ENCODE peak calls at places on chromosomes 3 and 15, in five cellular contexts. N, F, C, J and H are unnamed samples.

GRCh38 chr3:184417619-184418327 is 37.9 kb downstream of the CHRD start:
- DNase-seq in N (peak; percentile 81), J (peak; percentile 43), C (peak; percentile 22), F (peak; percentile 22), H (peak; percentile 67)

GRCh38 chr15:68316061-68316804 is 38.7 kb downstream of the FEM1B start:
- DNase-seq in N (no peak), J (no peak), C (no peak), F (no peak), H (no peak)

GRCh38 chr3:56783644-56784451 is 17.9 kb downstream of the ARHGEF3 start:
- DNase-seq in J (peak; percentile 91), F (no peak), C (no peak), N (no peak), H (peak; percentile 84)

GRCh38 chr15:95148183-95148582 is 916.8 kb downstream of the MCTP2 start:
- DNase-seq in F (no peak), C (no peak), J (no peak), N (no peak), H (no peak)

GRCh38 chr3:100041328-100041749 is 73.0 kb downstream of the FILIP1L start:
- DNase-seq in C (peak; percentile 95), J (peak; percentile 92), N (no peak), F (no peak), H (no peak)

GRCh38 chr15:68774521-68775293 is 46.0 kb downstream of the ANP32A start:
- DNase-seq in N (peak; percentile 52), F (no peak), C (no peak), J (peak; percentile 29), H (no peak)

GRCh38 chr15:70374096-70374495 is 276.4 kb upstream of the TLE3 start:
- DNase-seq in F (no peak), C (no peak), N (no peak), J (no peak), H (no peak)

GRCh38 chr3:8318002-8318649 is 183.5 kb upstream of the LMCD1 start:
- DNase-seq in F (no peak), N (no peak), C (no peak), J (peak; percentile 50), H (no peak)

GRCh38 chr3:57597973-57598351 is 818 bp upstream of the ARF4 start:
- DNase-seq in N (no peak), J (peak; percentile 57), C (no peak), F (no peak), H (no peak)

GRCh38 chr3:49712166-49712565 is 7.3 kb downstream of the AMIGO3 start:
- DNase-seq in F (no peak), N (no peak), C (no peak), J (no peak), H (no peak)

GRCh38 chr3:117695871-117696270 is 986.3 kb downstream of the TUSC7 start:
- DNase-seq in F (no peak), J (no peak), N (no peak), C (no peak), H (no peak)

GRCh38 chr3:14652-15051 is 181.9 kb upstream of the CHL1 start:
- DNase-seq in N (no peak), C (no peak), F (no peak), J (no peak), H (no peak)

GRCh38 chr3:193805448-193805847 is 212.4 kb downstream of the OPA1 start:
- DNase-seq in J (peak; percentile 98), N (peak; percentile 67), F (peak; percentile 46), C (peak; percentile 78), H (no peak)

GRCh38 chr15:37585966-37586656 is 348.3 kb upstream of the TMCO5A start:
- DNase-seq in J (peak; percentile 93), N (no peak), C (no peak), F (no peak), H (no peak)

GRCh38 chr3:85838921-85839320 is 880.1 kb downstream of the CADM2 start:
- DNase-seq in J (no peak), C (no peak), N (no peak), F (no peak), H (no peak)

GRCh38 chr3:66763294-66763693 is 234.8 kb upstream of the KBTBD8 start:
- DNase-seq in J (peak; percentile 6), N (no peak), F (no peak), C (no peak), H (no peak)

GRCh38 chr3:24401090-24401810 is 93.4 kb downstream of the THRB start:
- DNase-seq in N (no peak), F (no peak), C (no peak), J (no peak), H (no peak)

GRCh38 chr3:172524611-172525010 is 1.4 kb upstream of the TNFSF10 start:
- DNase-seq in N (no peak), J (peak; percentile 83), F (no peak), C (no peak), H (no peak)

GRCh38 chr15:69762373-69763148 is 309.9 kb downstream of the RPLP1 start:
- DNase-seq in F (no peak), J (no peak), C (no peak), N (no peak), H (no peak)

GRCh38 chr3:13135811-13136321 is 62.6 kb upstream of the IQSEC1 start:
- DNase-seq in N (no peak), F (no peak), C (no peak), J (no peak), H (no peak)

GRCh38 chr15:71431345-71432336 is 316.4 kb downstream of the THSD4 start:
- DNase-seq in J (no peak), F (no peak), C (no peak), N (no peak), H (no peak)

GRCh38 chr15:40449275-40449674 is 8.5 kb downstream of the BAHD1 start:
- DNase-seq in N (no peak), F (no peak), J (peak; percentile 43), C (no peak), H (no peak)

GRCh38 chr3:100089802-100090668 is 24.3 kb downstream of the FILIP1L start:
- DNase-seq in F (no peak), J (peak; percentile 70), N (no peak), C (no peak), H (no peak)

GRCh38 chr3:196650740-196651311 is 11.3 kb downstream of the NRROS start:
- DNase-seq in F (no peak), C (peak; percentile 79), J (peak; percentile 98), N (no peak), H (no peak)

GRCh38 chr3:156246939-156247725 is 126.8 kb downstream of the KCNAB1 start:
- DNase-seq in F (no peak), C (no peak), J (peak; percentile 73), N (no peak), H (no peak)

GRCh38 chr3:110341047-110341446 is 730.6 kb upstream of the NECTIN3 start:
- DNase-seq in C (no peak), F (no peak), J (peak; percentile 51), N (no peak), H (no peak)

GRCh38 chr3:110344897-110345767 is 726.5 kb upstream of the NECTIN3 start:
- DNase-seq in N (no peak), J (peak; percentile 53), C (no peak), F (no peak), H (no peak)

GRCh38 chr3:110343376-110343775 is 728.2 kb upstream of the NECTIN3 start:
- DNase-seq in C (no peak), F (no peak), N (no peak), J (peak; percentile 67), H (no peak)

GRCh38 chr3:110344487-110344886 is 727.1 kb upstream of the NECTIN3 start:
- DNase-seq in J (no peak), C (no peak), F (no peak), N (no peak), H (no peak)

GRCh38 chr3:110343945-110344344 is 727.7 kb upstream of the NECTIN3 start:
- DNase-seq in J (peak; percentile 21), N (no peak), F (no peak), C (no peak), H (no peak)
- H3K27ac ChIP-seq in J (no peak overlapping the region), N (no peak overlapping the region), F (no peak overlapping the region), C (no peak overlapping the region), H (no peak overlapping the region)

DNA sequence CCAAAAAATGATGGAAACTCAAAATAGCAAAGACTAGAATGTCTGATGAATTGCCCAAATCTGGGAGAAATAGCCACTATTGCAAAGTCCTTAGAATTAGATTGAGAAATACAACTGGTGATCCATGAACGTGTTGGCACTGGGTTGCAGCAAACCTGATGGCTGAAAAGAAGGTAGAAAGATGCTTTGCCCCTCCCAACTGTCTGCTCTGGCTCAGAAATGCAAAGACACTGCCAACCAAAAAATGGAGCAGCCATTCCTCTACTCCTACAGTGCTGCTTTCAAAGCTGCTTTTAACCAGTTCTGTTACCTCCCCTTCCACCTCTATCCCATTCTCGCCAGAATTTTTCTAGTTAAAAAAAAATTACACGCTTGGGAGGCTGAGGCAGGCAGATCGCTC is 60.7 kb downstream of the CPA3 start:
- DNase-seq in J (no peak), N (no peak), F (no peak), C (no peak), H (no peak)
- H3K4me3 ChIP-seq in J (no peak overlapping the region), N (no peak overlapping the region), F (no peak overlapping the region), C (no peak overlapping the region), H (no peak overlapping the region)

DNA sequence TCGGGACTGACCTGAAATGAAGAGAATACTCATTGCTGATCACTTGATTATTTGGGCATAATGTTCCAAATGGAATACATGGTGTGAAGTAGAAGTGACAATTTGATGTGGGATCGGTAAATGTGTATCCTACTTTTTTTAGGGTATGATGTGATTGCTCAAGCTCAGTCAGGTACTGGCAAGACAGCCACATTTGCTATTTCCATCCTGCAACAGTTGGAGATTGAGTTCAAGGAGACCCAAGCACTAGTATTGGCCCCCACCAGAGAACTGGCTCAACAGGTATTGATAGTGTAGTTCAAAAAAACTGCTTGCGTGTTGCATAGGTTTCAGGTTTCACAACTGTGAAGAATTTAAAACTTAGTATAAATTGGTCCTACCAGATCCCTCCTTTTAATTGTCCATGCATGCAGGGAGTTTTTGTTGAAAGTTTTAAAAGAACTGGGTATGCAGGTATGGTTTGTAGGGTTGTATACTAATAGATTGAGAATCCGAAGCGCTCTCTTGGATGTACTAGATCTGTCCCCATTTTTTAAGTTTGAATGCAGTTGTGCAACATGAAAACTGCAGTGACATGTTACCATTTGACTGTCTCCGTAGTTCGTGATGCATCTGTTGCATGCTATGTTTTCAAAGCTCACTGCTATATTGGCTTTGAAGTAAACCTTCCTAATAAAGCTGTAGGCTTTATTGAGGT is 1.6 kb downstream of the EIF4A2 start:
- DNase-seq in C (no peak), N (no peak), J (no peak), F (no peak), H (no peak)
- H3K27ac ChIP-seq in C (peak overlapping the region; percentile 100), N (no peak overlapping the region), J (peak overlapping the region; percentile 97), F (peak overlapping the region; percentile 99), H (peak overlapping the region; percentile 98)

GRCh38 chr15:92797168-92798052 is 102.7 kb upstream of the CHD2 start:
- DNase-seq in C (no peak), J (peak; percentile 64), F (no peak), N (no peak), H (peak; percentile 79)
- H3K4me3 ChIP-seq in C (no peak overlapping the region), J (no peak overlapping the region), F (no peak overlapping the region), N (no peak overlapping the region), H (no peak overlapping the region)

GRCh38 chr15:99137111-99137546 is 32.2 kb downstream of the SYNM start:
- DNase-seq in N (no peak), F (no peak), C (no peak), J (no peak), H (no peak)

GRCh38 chr15:99138491-99138982 is 33.7 kb downstream of the SYNM start:
- DNase-seq in F (no peak), J (no peak), N (no peak), C (no peak), H (no peak)

GRCh38 chr15:99135194-99135593 is 30.3 kb downstream of the SYNM start:
- DNase-seq in N (no peak), F (no peak), C (peak; percentile 25), J (no peak), H (no peak)

GRCh38 chr15:99139276-99139675 is 34.4 kb downstream of the SYNM start:
- DNase-seq in F (no peak), N (no peak), J (no peak), C (no peak), H (no peak)

GRCh38 chr15:99137877-99138276 is 33.0 kb downstream of the SYNM start:
- DNase-seq in C (no peak), F (no peak), N (no peak), J (no peak), H (no peak)
- H3K27ac ChIP-seq in C (no peak overlapping the region), F (no peak overlapping the region), N (no peak overlapping the region), J (no peak overlapping the region), H (no peak overlapping the region)